ENCODE peak calls at places on chromosomes 6 and 20, in four cellular contexts. Z is A549; K is neural progenitor cell; R is CD8-positive, alpha-beta memory T cell. D is an unnamed sample. For H3K4me1, the result is how much of the 10 kb centered on the place peaks cover.

GRCh38 chr6:47690791-47691190 is 7.6 kb upstream of the ADGRF4 start:
- DNase-seq in Z (no peak), K (no peak), R (no peak), D (no peak)

GRCh38 chr20:46978871-46979536 is 84.4 kb downstream of the EYA2 start:
- DNase-seq in Z (no peak), K (no peak), R (no peak), D (no peak)

GRCh38 chr6:170250451-170250850 is 40.4 kb downstream of the DLL1 start:
- DNase-seq in Z (no peak), K (no peak), R (no peak), D (no peak)

GRCh38 chr6:55958790-55959189 is 83.4 kb upstream of the BMP5 start:
- DNase-seq in Z (no peak), K (no peak), R (no peak), D (no peak)

GRCh38 chr20:1427457-1428054 is 34.7 kb upstream of the FKBP1A start:
- DNase-seq in Z (no peak), K (peak), R (no peak), D (no peak)

GRCh38 chr6:135938588-135939215 is 87.2 kb downstream of the PDE7B start:
- DNase-seq in Z (peak), K (peak), R (no peak), D (peak)

GRCh38 chr6:166167258-166167731 is 356 bp downstream of the TBXT start:
- DNase-seq in Z (no peak), K (peak), R (no peak), D (no peak)

GRCh38 chr6:26272171-26272631 is 92.8 kb upstream of the BTN3A2 start:
- DNase-seq in Z (no peak), K (peak), R (peak), D (no peak)

GRCh38 chr6:55957961-55958422 is 82.6 kb upstream of the BMP5 start:
- DNase-seq in Z (no peak), K (no peak), R (no peak), D (peak)

GRCh38 chr20:707711-708110 is 32.1 kb upstream of the SCRT2 start:
- DNase-seq in Z (no peak), K (no peak), R (no peak), D (no peak)

GRCh38 chr6:113178349-113178748 is 678.8 kb upstream of the MARCKS start:
- DNase-seq in Z (no peak), K (no peak), R (no peak), D (peak)
- H3K4me3 ChIP-seq in Z (no peak), K (no peak), R (no peak), D (no peak)

GRCh38 chr20:62918830-62919229 is 7.5 kb downstream of the DIDO1 start:
- DNase-seq in Z (no peak), K (no peak), R (peak), D (no peak)
- H3K4me1 ChIP-seq in Z (half or more), K (half or more), R (half or more), D (under half)

GRCh38 chr6:39389372-39389767 is 66.9 kb upstream of the KCNK16 start:
- DNase-seq in Z (peak), K (peak), R (no peak), D (no peak)

GRCh38 chr6:39396854-39397253 is 74.4 kb upstream of the KCNK16 start:
- DNase-seq in Z (no peak), K (no peak), R (no peak), D (no peak)

GRCh38 chr6:39391182-39391581 is 68.7 kb upstream of the KCNK16 start:
- DNase-seq in Z (no peak), K (no peak), R (no peak), D (no peak)

GRCh38 chr6:39388526-39389371 is 66.2 kb upstream of the KCNK16 start:
- DNase-seq in Z (no peak), K (no peak), R (no peak), D (peak)

DNA sequence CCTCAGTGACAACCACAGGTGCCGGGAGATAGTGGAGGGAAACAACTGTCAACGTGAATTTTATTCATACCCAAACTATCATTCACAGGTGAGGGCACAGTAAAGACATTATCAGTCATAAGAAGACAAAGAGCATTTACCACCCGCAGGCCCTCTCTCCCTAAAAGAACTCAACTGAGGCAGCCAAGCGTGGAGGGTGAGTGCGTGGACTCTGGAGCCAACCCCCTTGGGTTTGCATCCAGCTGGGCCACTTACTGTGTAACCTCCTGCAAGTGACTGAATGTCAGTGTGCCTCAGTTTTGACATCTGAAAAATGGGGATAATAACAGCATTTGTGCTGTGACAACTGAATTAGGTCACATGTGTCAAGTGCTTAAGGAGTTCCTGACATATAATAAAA is 70.6 kb upstream of the KCNK16 start:
- DNase-seq in Z (no peak), K (no peak), R (no peak), D (no peak)
- H3K4me3 ChIP-seq in Z (no peak), K (no peak), R (no peak), D (no peak)

DNA sequence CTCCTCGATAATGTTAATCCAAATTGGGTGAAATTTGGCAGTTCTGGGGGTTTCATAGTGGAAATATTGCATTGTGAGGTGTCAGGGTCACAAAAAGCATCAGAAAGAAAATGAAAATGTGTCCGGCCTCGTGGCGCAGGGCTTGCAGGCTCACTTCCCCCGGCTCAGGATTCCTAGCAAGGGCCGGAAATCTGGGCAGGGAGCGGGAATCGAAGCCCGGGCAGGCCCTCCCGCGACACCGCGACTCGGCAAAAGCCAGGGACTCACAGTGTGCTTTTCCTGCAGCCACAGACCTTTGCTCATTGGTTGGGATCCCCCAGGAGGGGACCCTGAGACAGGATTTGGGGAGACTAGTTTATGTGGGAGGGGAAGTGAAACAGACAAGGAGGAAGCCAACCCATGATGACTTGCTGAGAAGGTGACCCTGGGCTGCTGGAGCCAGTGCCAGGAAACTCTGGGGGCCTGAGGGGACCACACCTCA is 847 bp upstream of the CD93 start:
- DNase-seq in Z (no peak), K (no peak), R (no peak), D (no peak)
- H3K4me1 ChIP-seq in Z (under half), K (under half), R (under half), D (under half)

GRCh38 chr20:8547035-8547649 is 415.1 kb downstream of the PLCB1 start:
- DNase-seq in Z (no peak), K (no peak), R (no peak), D (no peak)
- H3K4me3 ChIP-seq in Z (no peak), K (no peak), R (no peak), D (no peak)

GRCh38 chr6:30686908-30687658 is 638 bp upstream of the PPP1R18 start:
- DNase-seq in Z (peak), K (peak), R (peak), D (peak)

GRCh38 chr6:30688569-30688968 is 2.1 kb upstream of the PPP1R18 start:
- DNase-seq in Z (no peak), K (no peak), R (no peak), D (no peak)

GRCh38 chr6:30689022-30689865 is 1.5 kb downstream of the NRM start:
- DNase-seq in Z (no peak), K (no peak), R (no peak), D (no peak)

GRCh38 chr6:30685977-30686907 is at the start of gene PPP1R18:
- DNase-seq in Z (peak), K (peak), R (peak), D (peak)

GRCh38 chr6:30687659-30688431 is 1.4 kb upstream of the PPP1R18 start:
- DNase-seq in Z (no peak), K (no peak), R (no peak), D (peak)
- H3K4me1 ChIP-seq in Z (half or more), K (half or more), R (under half), D (under half)

GRCh38 chr20:44528309-44528708 is 6.4 kb upstream of the SERINC3 start:
- DNase-seq in Z (no peak), K (no peak), R (no peak), D (no peak)

GRCh38 chr20:44533928-44534327 is 12.1 kb upstream of the SERINC3 start:
- DNase-seq in Z (no peak), K (no peak), R (no peak), D (no peak)

GRCh38 chr20:44536139-44536538 is 14.3 kb upstream of the SERINC3 start:
- DNase-seq in Z (no peak), K (no peak), R (no peak), D (no peak)

GRCh38 chr20:44532248-44532980 is 10.5 kb upstream of the SERINC3 start:
- DNase-seq in Z (no peak), K (peak), R (no peak), D (no peak)

GRCh38 chr20:44532981-44533331 is 11.1 kb upstream of the SERINC3 start:
- DNase-seq in Z (no peak), K (no peak), R (no peak), D (peak)
- H3K4me3 ChIP-seq in Z (no peak), K (peak), R (no peak), D (peak)

GRCh38 chr6:52499681-52500239 is 77.1 kb downstream of the TRAM2 start:
- DNase-seq in Z (no peak), K (no peak), R (no peak), D (no peak)

GRCh38 chr6:52497652-52498408 is 77.7 kb downstream of the EFHC1 start:
- DNase-seq in Z (no peak), K (no peak), R (no peak), D (peak)

GRCh38 chr6:52499026-52499425 is 77.8 kb downstream of the TRAM2 start:
- DNase-seq in Z (no peak), K (peak), R (no peak), D (peak)

GRCh38 chr6:52500268-52501129 is 76.4 kb downstream of the TRAM2 start:
- DNase-seq in Z (no peak), K (no peak), R (no peak), D (no peak)

DNA sequence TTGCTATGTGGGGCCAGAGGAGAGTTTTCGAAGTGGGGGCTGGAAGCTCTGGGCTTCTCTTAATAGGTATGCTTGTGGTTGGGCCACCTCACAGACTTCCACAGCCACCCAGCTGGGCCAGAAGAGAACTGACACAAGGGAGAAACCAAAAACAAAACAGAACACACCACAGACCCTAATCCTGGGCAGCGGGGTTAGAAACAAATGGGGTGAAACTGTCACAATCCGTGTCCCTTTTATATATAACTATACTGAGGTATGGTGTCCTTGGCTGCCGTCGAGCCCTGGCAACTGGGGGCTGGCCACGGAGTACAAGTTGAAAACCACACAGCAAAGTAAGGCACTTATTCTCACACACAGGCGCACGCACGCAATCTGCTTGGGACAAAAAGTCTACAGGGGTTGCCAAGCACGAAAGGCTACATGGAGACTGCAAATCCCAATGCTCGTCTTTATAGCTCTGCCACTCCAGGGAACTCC is 78.3 kb downstream of the TRAM2 start:
- DNase-seq in Z (no peak), K (no peak), R (no peak), D (no peak)
- H3K4me1 ChIP-seq in Z (under half), K (under half), R (under half), D (under half)

GRCh38 chr20:49482173-49482572 is 295 bp downstream of the KCNB1 start:
- DNase-seq in Z (no peak), K (peak), R (no peak), D (no peak)
- H3K4me3 ChIP-seq in Z (no peak), K (no peak), R (no peak), D (no peak)

DNA sequence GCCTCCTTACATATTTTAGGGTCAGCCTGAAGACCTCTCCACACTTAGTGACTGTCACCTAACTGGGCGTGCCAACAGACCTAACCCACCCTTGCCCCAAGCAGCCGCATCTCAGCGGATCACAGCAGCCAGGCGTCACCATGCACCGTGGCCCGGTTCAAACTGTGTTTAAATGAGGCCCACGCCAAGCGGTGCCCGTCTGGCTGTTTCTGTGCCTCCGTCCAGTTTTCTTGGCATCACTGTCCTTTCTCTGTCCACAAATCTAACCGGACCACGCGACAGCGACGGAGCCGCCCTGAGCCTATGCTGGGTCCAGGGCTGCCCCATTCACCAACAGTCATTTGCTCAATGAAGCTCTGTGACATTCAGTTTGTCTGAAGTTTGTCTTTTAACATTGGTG is 393.3 kb downstream of the THBS2 start:
- DNase-seq in Z (no peak), K (no peak), R (no peak), D (no peak)
- H3K4me1 ChIP-seq in Z (under half), K (under half), R (under half), D (under half)